ENCODE peak calls at places on chromosomes 12 and 14, in four cellular contexts. J, F, R and G are unnamed samples.

GRCh38 chr14:82345149-82345548 is 811.5 kb upstream of the SEL1L start:
- DNase-seq in F (no peak), R (no peak), J (no peak), G (no peak)

GRCh38 chr14:93712838-93713724 is 75.2 kb downstream of the PRIMA1 start:
- DNase-seq in R (no peak), F (no peak), J (no peak), G (no peak)

GRCh38 chr12:80044694-80045046 is 54.7 kb upstream of the OTOGL start:
- DNase-seq in J (no peak), F (peak; percentile 55), R (no peak), G (no peak)

GRCh38 chr14:95025941-95026340 is 131.4 kb downstream of the DICER1 start:
- DNase-seq in J (no peak), F (no peak), R (no peak), G (no peak)

GRCh38 chr12:104870797-104871196 is 87.3 kb downstream of the SLC41A2 start:
- DNase-seq in R (no peak), J (no peak), F (no peak), G (no peak)

GRCh38 chr12:5506821-5507231 is 74.9 kb downstream of the NTF3 start:
- DNase-seq in R (no peak), F (no peak), J (no peak), G (no peak)

GRCh38 chr14:56953884-56954283 is 143.6 kb upstream of the OTX2 start:
- DNase-seq in R (no peak), J (no peak), F (no peak), G (peak; percentile 48)

GRCh38 chr14:22084393-22085281 is 411.0 kb upstream of the OR4E1 start:
- DNase-seq in F (peak; percentile 29), R (peak; percentile 64), J (no peak), G (peak; percentile 71)

GRCh38 chr12:68319988-68320623 is 12.1 kb downstream of the MDM1 start:
- DNase-seq in F (peak; percentile 24), J (no peak), R (peak; percentile 13), G (no peak)

GRCh38 chr14:34060747-34061050 is 109.8 kb upstream of the EGLN3 start:
- DNase-seq in R (no peak), F (no peak), J (no peak), G (peak; percentile 54)

GRCh38 chr14:33085799-33086198 is 147.1 kb downstream of the NPAS3 start:
- DNase-seq in F (no peak), J (no peak), R (no peak), G (no peak)

DNA sequence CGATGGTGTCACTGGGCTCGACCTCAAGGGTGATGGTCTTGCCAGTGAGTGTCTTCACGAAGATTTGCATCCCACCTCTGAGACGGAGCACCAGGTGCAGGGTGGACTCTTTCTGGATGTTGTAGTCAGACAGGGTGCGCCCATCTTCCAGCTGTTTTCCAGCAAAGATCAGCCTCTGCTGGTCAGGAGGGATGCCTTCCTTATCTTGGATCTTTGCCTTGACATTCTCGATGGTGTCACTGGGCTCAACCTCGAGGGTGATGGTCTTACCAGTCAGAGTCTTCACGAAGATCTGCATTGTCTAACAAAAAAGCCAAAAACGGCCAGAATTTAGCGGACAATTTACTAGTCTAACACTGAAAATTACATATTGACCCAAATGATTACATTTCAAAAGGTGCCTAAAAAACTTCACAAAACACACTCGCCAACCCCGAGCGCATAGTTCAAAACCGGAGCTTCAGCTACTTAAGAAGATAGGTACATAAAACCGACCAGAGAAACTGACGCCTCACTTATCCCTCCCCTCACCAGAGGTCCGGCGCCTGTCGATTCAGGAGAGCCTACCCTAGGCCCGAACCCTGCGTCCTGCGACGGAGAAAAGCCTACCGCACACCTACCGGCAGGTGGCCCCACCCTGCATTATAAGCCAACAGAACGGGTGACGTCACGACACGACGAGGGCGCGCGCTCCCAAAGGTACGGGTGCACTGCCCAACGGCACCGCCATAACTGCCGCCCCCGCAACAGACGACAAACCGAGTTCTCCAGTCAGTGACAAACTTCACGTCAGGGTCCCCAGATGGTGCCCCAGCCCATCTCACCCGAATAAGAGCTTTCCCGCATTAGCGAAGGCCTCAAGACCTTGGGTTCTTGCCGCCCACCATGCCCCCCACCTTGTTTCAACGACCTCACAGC is 717 bp downstream of the UBC start:
- DNase-seq in R (peak; percentile 83), J (peak; percentile 74), F (no peak), G (peak; percentile 90)
- TF ChIP-seq CTCF in R (peak; percentile 78), J (peak; percentile 29), F (peak; percentile 55), G (peak; percentile 53)

GRCh38 chr12:3085341-3086125 is 8.4 kb downstream of the TSPAN9 start:
- DNase-seq in R (no peak), F (no peak), J (no peak), G (no peak)
- H3K27ac ChIP-seq in R (no peak overlapping the region), F (no peak overlapping the region), J (no peak overlapping the region), G (no peak overlapping the region)

GRCh38 chr14:37272569-37272968 is 74.8 kb downstream of the MIPOL1 start:
- DNase-seq in R (no peak), J (no peak), F (no peak), G (no peak)
- H3K4me3 ChIP-seq in R (no peak overlapping the region), J (no peak overlapping the region), F (no peak overlapping the region), G (no peak overlapping the region)

GRCh38 chr14:71931492-71932228 is 569 bp upstream of the RGS6 start:
- DNase-seq in R (peak; percentile 63), F (no peak), J (no peak), G (peak; percentile 68)

GRCh38 chr14:71933026-71933587 is 878 bp downstream of the RGS6 start:
- DNase-seq in R (peak; percentile 24), F (no peak), J (no peak), G (peak; percentile 60)

DNA sequence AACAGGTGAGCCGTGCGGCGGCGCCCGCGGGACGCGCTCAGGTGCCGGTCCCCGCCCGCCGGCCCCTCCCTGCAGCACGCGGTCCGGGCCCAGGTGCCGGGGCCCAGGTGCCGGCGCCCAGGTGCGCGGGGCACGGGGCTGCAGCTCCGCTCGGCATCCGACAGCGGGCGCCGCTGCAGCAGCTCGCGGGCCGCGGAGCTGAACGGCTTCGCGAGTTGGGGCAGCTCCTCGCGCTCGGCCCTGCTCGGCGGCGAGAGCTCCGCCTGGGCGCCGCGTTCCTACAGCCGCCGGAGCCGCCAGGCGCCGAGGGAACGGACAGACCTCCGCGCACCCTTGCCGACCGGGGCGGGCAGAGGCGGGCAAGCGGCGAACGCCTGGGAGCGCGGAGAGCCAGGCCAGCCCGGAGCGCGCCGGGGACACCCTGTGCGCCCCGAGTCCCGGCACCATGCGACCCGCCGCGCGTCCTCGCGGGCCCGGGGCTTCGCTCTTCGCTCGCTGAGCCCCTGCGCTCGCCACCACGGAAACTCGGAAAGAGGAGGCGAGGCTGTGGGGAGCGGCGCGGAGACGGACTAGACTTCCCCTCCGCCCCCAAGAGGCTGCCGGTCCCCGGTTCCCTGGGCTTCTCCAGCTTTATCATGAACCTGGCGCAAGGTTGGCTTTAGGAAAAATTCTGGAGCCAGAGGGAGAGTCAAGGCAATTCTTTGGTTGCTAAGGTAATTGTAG is at the start of gene RGS6:
- DNase-seq in R (no peak), J (no peak), F (no peak), G (peak; percentile 91)
- TF ChIP-seq CTCF in R (peak; percentile 67), J (no peak), F (no peak), G (peak; percentile 44)

DNA sequence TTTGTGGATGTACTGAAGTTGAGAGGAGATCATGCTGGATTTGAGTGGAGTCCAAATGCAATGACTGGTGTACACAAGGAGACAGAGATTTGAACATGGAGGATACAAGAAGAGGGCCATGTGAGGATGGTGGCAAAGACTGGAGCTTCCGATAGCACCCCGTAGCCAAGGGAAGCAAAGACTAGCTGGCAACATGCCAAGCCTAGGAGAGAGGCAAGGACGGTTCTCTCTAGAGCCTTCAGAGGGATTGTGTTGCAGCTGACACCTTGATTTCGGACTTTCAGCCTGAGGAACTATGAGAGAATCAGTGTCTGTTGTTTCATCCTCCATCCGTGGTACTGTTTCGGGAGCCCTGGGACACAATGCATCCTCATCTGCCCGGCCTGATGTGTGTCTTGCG is 202.5 kb downstream of the SLC15A4 start:
- DNase-seq in R (no peak), J (no peak), F (no peak), G (no peak)
- H3K27ac ChIP-seq in R (no peak overlapping the region), J (no peak overlapping the region), F (no peak overlapping the region), G (no peak overlapping the region)

GRCh38 chr14:76136476-76137160 is 15.1 kb upstream of the GPATCH2L start:
- DNase-seq in R (no peak), F (no peak), J (no peak), G (no peak)

GRCh38 chr14:76143642-76144041 is 8.1 kb upstream of the GPATCH2L start:
- DNase-seq in R (no peak), F (no peak), J (no peak), G (no peak)

GRCh38 chr14:76135722-76136121 is 16.0 kb upstream of the GPATCH2L start:
- DNase-seq in J (no peak), F (no peak), R (no peak), G (peak; percentile 11)

GRCh38 chr14:76138119-76138757 is 13.5 kb upstream of the GPATCH2L start:
- DNase-seq in R (no peak), F (no peak), J (no peak), G (peak; percentile 51)

GRCh38 chr14:76138758-76139723 is 12.7 kb upstream of the GPATCH2L start:
- DNase-seq in F (no peak), J (no peak), R (no peak), G (peak; percentile 94)
- H3K4me3 ChIP-seq in F (no peak overlapping the region), J (peak overlapping the region; percentile 30), R (no peak overlapping the region), G (peak overlapping the region; percentile 48)

DNA sequence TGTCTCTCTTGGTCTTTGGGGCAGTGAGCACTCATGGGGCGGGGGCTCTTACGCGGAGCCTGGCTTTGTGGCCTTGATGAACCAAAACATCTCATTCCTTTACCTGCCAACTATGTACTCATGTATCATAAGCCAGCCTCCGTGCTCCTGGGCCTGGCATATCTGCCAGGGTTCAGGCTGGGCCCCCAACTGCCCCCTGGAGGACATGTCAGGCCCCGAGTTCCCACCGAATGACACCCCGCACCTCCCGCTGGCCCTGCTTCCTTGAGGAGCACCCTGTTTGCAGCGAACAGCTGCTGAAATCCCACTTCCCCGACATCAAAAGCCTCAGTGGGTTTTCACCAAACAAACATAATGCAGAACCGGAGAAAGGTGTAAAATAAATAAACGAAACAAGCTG is 139.3 kb downstream of the RBM19 start:
- DNase-seq in J (no peak), F (no peak), R (no peak), G (no peak)
- TF ChIP-seq CTCF in J (no peak), F (peak; percentile 19), R (no peak), G (peak; percentile 38)

GRCh38 chr14:89180546-89180945 is 236.5 kb downstream of the FOXN3 start:
- DNase-seq in F (no peak), J (no peak), R (no peak), G (no peak)

GRCh38 chr14:89179891-89180404 is 237.1 kb downstream of the FOXN3 start:
- DNase-seq in F (no peak), R (no peak), J (no peak), G (no peak)

GRCh38 chr14:89178802-89179201 is 238.2 kb downstream of the FOXN3 start:
- DNase-seq in F (no peak), J (no peak), R (no peak), G (no peak)

GRCh38 chr14:89184952-89185351 is 232.1 kb downstream of the FOXN3 start:
- DNase-seq in F (no peak), J (no peak), R (no peak), G (no peak)

GRCh38 chr14:89182326-89182725 is 234.7 kb downstream of the FOXN3 start:
- DNase-seq in J (no peak), R (no peak), F (no peak), G (no peak)
- H3K27ac ChIP-seq in J (no peak overlapping the region), R (no peak overlapping the region), F (no peak overlapping the region), G (no peak overlapping the region)